ENCODE peak calls at places on chromosomes 16 and 17, in eight cellular contexts. Y is CD4-positive, alpha-beta memory T cell; M is BJ; H is MM.1S; T is Caco-2; N is mucosa of descending colon; P is psoas muscle; F is heart right ventricle. S is an unnamed sample. For H3K36me3, the result is how much of the 10 kb centered on the place peaks cover.

GRCh38 chr16:86085795-86086194 is 186.8 kb downstream of the IRF8 start:
- DNase-seq in Y (no peak), M (no peak), H (no peak), T (peak), N (no peak), P (no peak), F (no peak), S (no peak)

GRCh38 chr17:75512946-75513666 is 2.2 kb downstream of the CASKIN2 start:
- DNase-seq in Y (no peak), M (no peak), H (no peak), T (no peak), N (no peak), P (no peak), F (no peak), S (no peak)

GRCh38 chr16:87053016-87053982 is 263.9 kb downstream of the C16orf95 start:
- DNase-seq in Y (no peak), M (no peak), H (no peak), T (no peak), N (no peak), P (no peak), F (no peak), S (no peak)

GRCh38 chr17:61500287-61500686 is 48.1 kb downstream of the TBX4 start:
- DNase-seq in Y (no peak), M (no peak), H (no peak), T (no peak), N (no peak), P (no peak), F (no peak), S (no peak)

GRCh38 chr17:66348605-66349165 is 46.3 kb downstream of the PRKCA start:
- DNase-seq in Y (no peak), M (peak), H (no peak), T (peak), N (no peak), P (no peak), F (peak), S (no peak)

GRCh38 chr17:4017377-4017776 is 53.1 kb upstream of the ATP2A3 start:
- DNase-seq in Y (no peak), M (no peak), H (no peak), T (no peak), N (no peak), P (no peak), F (no peak), S (no peak)

GRCh38 chr17:40283662-40284061 is 4.0 kb upstream of the CDC6 start:
- DNase-seq in Y (peak), M (peak), H (no peak), T (no peak), N (no peak), P (no peak), F (no peak), S (no peak)

GRCh38 chr16:88472637-88473205 is 19.6 kb downstream of the ZFPM1 start:
- DNase-seq in Y (no peak), M (no peak), H (no peak), T (no peak), N (no peak), P (no peak), F (no peak), S (no peak)

GRCh38 chr17:2511462-2512369 is at the start of gene METTL16:
- DNase-seq in Y (peak), M (peak), H (peak), T (peak), N (peak), P (peak), F (peak), S (peak)

GRCh38 chr16:58709338-58709737 is 24.8 kb upstream of the SLC38A7 start:
- DNase-seq in Y (no peak), M (no peak), H (no peak), T (no peak), N (no peak), P (no peak), F (no peak), S (no peak)

GRCh38 chr17:62307196-62307595 is 73.2 kb upstream of the EFCAB3 start:
- DNase-seq in Y (no peak), M (no peak), H (no peak), T (peak), N (no peak), P (no peak), F (no peak), S (no peak)

GRCh38 chr16:67860589-67861398 is 12.1 kb upstream of the EDC4 start:
- DNase-seq in Y (no peak), M (no peak), H (no peak), T (no peak), N (no peak), P (no peak), F (no peak), S (no peak)

GRCh38 chr17:34167359-34167758 is 87.7 kb upstream of the CCL2 start:
- DNase-seq in Y (no peak), M (no peak), H (no peak), T (no peak), N (no peak), P (no peak), F (no peak), S (no peak)

GRCh38 chr17:35167046-35167445 is 19.4 kb downstream of the UNC45B start:
- DNase-seq in Y (no peak), M (no peak), H (no peak), T (no peak), N (no peak), P (no peak), F (no peak), S (no peak)

GRCh38 chr16:15925631-15926030 is 23.8 kb upstream of the ABCC1 start:
- DNase-seq in Y (no peak), M (no peak), H (no peak), T (no peak), N (no peak), P (no peak), F (no peak), S (no peak)

GRCh38 chr17:61157246-61157887 is 242.3 kb upstream of the TBX2 start:
- DNase-seq in Y (no peak), M (no peak), H (no peak), T (no peak), N (no peak), P (no peak), F (no peak), S (no peak)

GRCh38 chr17:31389673-31390381 is 1.6 kb upstream of the RAB11FIP4 start:
- DNase-seq in Y (no peak), M (no peak), H (no peak), T (no peak), N (no peak), P (no peak), F (no peak), S (no peak)

GRCh38 chr17:18187816-18188761 is 4.5 kb downstream of the ALKBH5 start:
- DNase-seq in Y (no peak), M (no peak), H (no peak), T (no peak), N (no peak), P (peak), F (peak), S (no peak)

GRCh38 chr17:1617620-1618174 is 10.9 kb downstream of the SLC43A2 start:
- DNase-seq in Y (no peak), M (no peak), H (no peak), T (no peak), N (peak), P (peak), F (peak), S (no peak)

GRCh38 chr17:80761421-80761871 is 216.8 kb downstream of the RPTOR start:
- DNase-seq in Y (peak), M (no peak), H (no peak), T (no peak), N (no peak), P (no peak), F (no peak), S (peak)

DNA sequence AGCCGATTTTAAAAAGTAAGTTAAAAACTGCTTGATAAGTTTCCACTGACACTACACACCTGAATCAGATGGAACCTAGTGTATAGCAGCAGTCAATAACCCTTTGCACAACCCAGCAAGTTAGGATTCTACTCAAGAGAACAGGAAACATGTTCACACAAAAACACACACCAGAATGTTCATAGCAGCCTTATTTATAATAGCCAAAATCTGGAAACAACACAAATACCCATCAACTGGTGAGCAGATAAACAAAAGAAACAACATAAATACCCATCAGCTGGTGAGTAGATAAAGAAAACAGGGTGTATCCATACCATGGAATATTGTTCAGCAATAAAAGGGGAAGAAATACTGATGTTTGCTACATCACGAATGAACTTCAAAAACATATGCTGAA is 2.7 kb upstream of the CDH11 start:
- DNase-seq in Y (no peak), M (no peak), H (no peak), T (no peak), N (no peak), P (no peak), F (no peak), S (no peak)
- H3K4me3 ChIP-seq in Y (no peak), M (peak), H (no peak), T (no peak), N (no peak), P (no peak), F (no peak), S (no peak)

DNA sequence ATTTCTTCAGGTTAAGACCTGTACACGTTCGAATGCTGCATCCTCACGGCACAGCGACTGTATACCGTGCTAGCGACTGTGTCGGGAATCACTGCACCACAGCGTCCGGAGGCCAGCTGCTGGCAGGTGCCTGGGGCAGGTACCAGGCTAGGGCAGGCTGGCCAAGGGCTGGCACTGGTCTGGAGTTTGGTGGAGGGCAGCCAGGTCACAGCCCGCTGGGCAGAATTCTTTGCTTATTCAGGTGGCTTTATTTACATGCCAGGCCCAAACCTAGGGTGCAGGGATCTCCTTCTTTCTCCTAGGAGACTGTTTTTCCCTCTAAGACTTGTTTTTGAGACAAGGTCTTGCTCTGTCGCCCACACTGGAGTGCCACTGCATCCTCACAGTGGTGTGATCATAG is 37.9 kb downstream of the COTL1 start:
- DNase-seq in Y (no peak), M (no peak), H (no peak), T (no peak), N (no peak), P (no peak), F (no peak), S (no peak)
- H3K36me3 ChIP-seq in Y (under half), M (under half), H (under half), T (under half), N (under half), P (under half), F (under half), S (under half)

GRCh38 chr16:48607056-48607825 is 2.7 kb downstream of the N4BP1 start:
- DNase-seq in Y (no peak), M (no peak), H (no peak), T (no peak), N (peak), P (no peak), F (no peak), S (no peak)
- H3K4me3 ChIP-seq in Y (no peak), M (no peak), H (peak), T (no peak), N (no peak), P (peak), F (peak), S (no peak)

GRCh38 chr16:1818204-1818872 is 8.3 kb downstream of the HAGH start:
- DNase-seq in Y (no peak), M (no peak), H (no peak), T (no peak), N (no peak), P (no peak), F (no peak), S (no peak)
- H3K36me3 ChIP-seq in Y (under half), M (under half), H (under half), T (under half), N (under half), P (half or more), F (under half), S (half or more)

GRCh38 chr17:8015957-8016631 is 13.7 kb downstream of the GUCY2D start:
- DNase-seq in Y (no peak), M (no peak), H (no peak), T (peak), N (peak), P (no peak), F (no peak), S (no peak)

GRCh38 chr17:8015236-8015956 is 13.0 kb downstream of the GUCY2D start:
- DNase-seq in Y (no peak), M (no peak), H (no peak), T (no peak), N (no peak), P (no peak), F (no peak), S (no peak)

GRCh38 chr17:8014558-8014850 is 12.1 kb downstream of the GUCY2D start:
- DNase-seq in Y (no peak), M (no peak), H (no peak), T (no peak), N (no peak), P (no peak), F (no peak), S (no peak)

GRCh38 chr17:8018436-8018835 is 16.0 kb downstream of the GUCY2D start:
- DNase-seq in Y (no peak), M (no peak), H (no peak), T (no peak), N (no peak), P (no peak), F (no peak), S (no peak)

DNA sequence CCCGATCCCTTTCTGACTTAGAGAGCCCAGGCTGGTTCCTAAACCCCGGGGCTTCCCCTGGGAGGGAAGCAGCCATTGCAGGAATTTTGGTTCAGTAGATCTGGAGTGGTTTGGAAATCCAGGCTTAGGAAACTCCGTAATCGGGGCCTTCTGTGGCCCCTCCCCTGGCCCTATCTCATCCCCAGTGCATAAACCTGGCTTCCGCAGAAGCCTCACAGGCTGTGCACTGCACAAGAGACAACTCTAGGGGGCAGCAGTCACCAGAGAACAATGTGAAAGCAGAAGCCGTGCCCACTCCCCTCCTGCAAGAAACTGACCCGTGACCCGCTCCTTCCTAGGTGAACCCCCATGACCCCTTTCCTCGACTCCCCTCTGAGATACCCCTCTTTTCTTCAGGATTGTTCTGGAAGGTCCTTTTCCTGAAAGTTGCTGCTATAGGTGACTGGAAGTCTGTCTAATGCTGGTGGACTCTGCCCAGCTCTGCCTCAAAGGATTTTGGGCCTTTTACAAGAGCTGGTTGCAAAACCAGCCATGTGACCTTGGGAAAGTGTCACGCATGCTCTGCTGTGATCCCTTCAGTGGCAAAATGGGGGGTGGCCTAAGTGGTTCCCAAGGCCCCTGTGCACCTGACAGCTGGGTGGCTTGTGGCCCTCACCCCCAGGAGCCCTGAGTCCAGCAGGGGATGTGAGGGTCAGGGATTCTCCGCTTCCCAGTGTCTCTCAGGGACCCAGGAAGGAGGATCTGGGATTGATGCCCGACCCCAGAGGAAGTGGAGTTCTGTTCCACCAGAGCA is 14.4 kb downstream of the GUCY2D start:
- DNase-seq in Y (peak), M (no peak), H (peak), T (peak), N (peak), P (no peak), F (no peak), S (no peak)
- H3K4me3 ChIP-seq in Y (peak), M (peak), H (peak), T (peak), N (no peak), P (peak), F (peak), S (peak)

GRCh38 chr16:27547134-27547533 is 2.6 kb downstream of the GTF3C1 start:
- DNase-seq in Y (no peak), M (peak), H (no peak), T (no peak), N (no peak), P (no peak), F (no peak), S (no peak)

GRCh38 chr16:27549607-27549856 is 181 bp downstream of the GTF3C1 start:
- DNase-seq in Y (no peak), M (no peak), H (no peak), T (no peak), N (no peak), P (no peak), F (no peak), S (no peak)

GRCh38 chr16:27547851-27548250 is 1.9 kb downstream of the GTF3C1 start:
- DNase-seq in Y (no peak), M (no peak), H (no peak), T (no peak), N (no peak), P (no peak), F (no peak), S (no peak)

GRCh38 chr16:27543801-27544200 is 5.9 kb downstream of the GTF3C1 start:
- DNase-seq in Y (no peak), M (no peak), H (no peak), T (no peak), N (no peak), P (no peak), F (no peak), S (no peak)

DNA sequence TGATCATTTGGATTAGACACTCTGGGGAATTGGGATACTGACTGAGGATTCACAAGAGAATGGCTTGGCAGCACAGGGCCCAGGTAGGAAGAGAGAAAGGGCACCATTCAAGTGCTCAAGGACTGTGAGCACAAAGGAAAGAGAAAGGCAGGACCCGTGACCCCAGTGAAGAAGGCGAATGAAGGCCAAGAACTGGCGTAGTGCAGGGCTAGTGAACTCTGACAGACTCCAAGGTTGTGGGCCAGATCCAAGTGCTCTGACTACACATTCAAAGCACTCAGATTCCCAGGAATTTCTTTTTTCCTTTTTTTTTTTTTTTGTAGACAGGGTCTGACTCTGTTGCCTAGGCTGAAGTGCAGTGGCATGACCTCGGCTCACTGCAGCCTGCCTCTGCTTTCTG is 5.0 kb downstream of the GTF3C1 start:
- DNase-seq in Y (no peak), M (no peak), H (no peak), T (no peak), N (no peak), P (no peak), F (no peak), S (no peak)
- H3K36me3 ChIP-seq in Y (half or more), M (under half), H (under half), T (under half), N (under half), P (half or more), F (under half), S (half or more)

GRCh38 chr17:43994272-43995149 is 9.9 kb upstream of the NAGS start:
- DNase-seq in Y (peak), M (no peak), H (peak), T (peak), N (peak), P (peak), F (peak), S (peak)

GRCh38 chr17:43999024-43999423 is 5.4 kb upstream of the NAGS start:
- DNase-seq in Y (no peak), M (no peak), H (no peak), T (no peak), N (no peak), P (no peak), F (no peak), S (no peak)

GRCh38 chr17:43992641-43993040 is 11.8 kb upstream of the NAGS start:
- DNase-seq in Y (no peak), M (no peak), H (no peak), T (no peak), N (no peak), P (no peak), F (no peak), S (no peak)

GRCh38 chr17:43998552-43998951 is 5.9 kb upstream of the NAGS start:
- DNase-seq in Y (no peak), M (no peak), H (no peak), T (no peak), N (no peak), P (no peak), F (no peak), S (no peak)

GRCh38 chr17:43995150-43995471 is 9.3 kb upstream of the NAGS start:
- DNase-seq in Y (no peak), M (no peak), H (no peak), T (no peak), N (no peak), P (no peak), F (no peak), S (no peak)
- H3K4me3 ChIP-seq in Y (no peak), M (no peak), H (peak), T (no peak), N (no peak), P (peak), F (peak), S (no peak)

DNA sequence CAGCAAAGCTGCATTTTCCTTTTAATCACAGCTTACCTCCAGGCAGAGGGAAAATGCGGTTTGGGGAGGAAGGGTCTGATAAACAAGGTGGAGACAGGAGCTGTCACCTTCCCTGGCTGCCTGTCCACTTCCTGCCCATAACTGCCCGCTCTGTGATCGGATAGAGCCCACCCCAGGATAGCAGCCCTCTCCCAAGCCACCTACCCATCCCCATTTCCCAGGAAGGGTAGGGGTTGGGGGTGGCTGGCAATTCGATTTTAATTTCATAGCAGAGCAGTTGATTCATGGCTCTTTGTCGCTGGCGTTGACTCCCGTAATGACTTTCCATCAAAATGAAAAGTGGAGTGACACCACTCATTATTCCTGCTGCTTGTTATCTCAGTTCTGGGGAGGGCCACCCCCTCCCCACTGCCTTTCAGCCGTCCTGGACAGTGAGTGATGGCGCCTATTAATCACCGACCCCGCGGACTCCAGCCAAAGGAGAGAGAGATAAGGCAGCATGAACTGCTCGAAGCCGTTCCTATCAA is 11.2 kb downstream of the CDK5RAP3 start:
- DNase-seq in Y (no peak), M (no peak), H (no peak), T (no peak), N (no peak), P (no peak), F (no peak), S (no peak)
- H3K36me3 ChIP-seq in Y (under half), M (under half), H (under half), T (under half), N (under half), P (half or more), F (under half), S (half or more)

GRCh38 chr17:47066095-47066494 is 87.0 kb upstream of the RPRML start:
- DNase-seq in Y (no peak), M (no peak), H (no peak), T (no peak), N (no peak), P (no peak), F (no peak), S (no peak)
- H3K4me3 ChIP-seq in Y (no peak), M (no peak), H (no peak), T (no peak), N (no peak), P (peak), F (peak), S (no peak)